ENCODE peak calls at places on chromosome 4, in four cellular contexts. V is tibial nerve, B is A549, I is heart left ventricle. A is an unnamed sample.

GRCh38 chr4:38605794-38606586 is 58.0 kb upstream of the KLF3 start:
- DNase-seq in V (no peak), I (no peak), B (no peak), A (no peak)

GRCh38 chr4:124711469-124712416 is 789 bp downstream of the ANKRD50 start:
- DNase-seq in B (peak; percentile 66), I (no peak), V (peak; percentile 57), A (peak; percentile 49)

GRCh38 chr4:87132035-87132434 is 88.4 kb downstream of the KLHL8 start:
- DNase-seq in I (no peak), V (no peak), B (no peak), A (no peak)

GRCh38 chr4:19924761-19925160 is 326.9 kb upstream of the SLIT2 start:
- DNase-seq in B (no peak), V (no peak), I (no peak), A (no peak)

GRCh38 chr4:7063362-7063761 is 4.5 kb downstream of the GRPEL1 start:
- DNase-seq in I (no peak), B (no peak), V (no peak), A (no peak)

GRCh38 chr4:91795947-91796346 is 507.8 kb upstream of the GRID2 start:
- DNase-seq in I (no peak), V (no peak), B (no peak), A (no peak)

GRCh38 chr4:170827562-170828260 is 738.0 kb upstream of the AADAT start:
- DNase-seq in V (no peak), B (no peak), I (no peak), A (no peak)

GRCh38 chr4:99405433-99406115 is 29.6 kb downstream of the ADH7 start:
- DNase-seq in I (no peak), B (peak; percentile 2), V (peak; percentile 93), A (no peak)

GRCh38 chr4:27881705-27882104 is 1021.1 kb downstream of the STIM2 start:
- DNase-seq in I (no peak), V (no peak), B (no peak), A (no peak)

DNA sequence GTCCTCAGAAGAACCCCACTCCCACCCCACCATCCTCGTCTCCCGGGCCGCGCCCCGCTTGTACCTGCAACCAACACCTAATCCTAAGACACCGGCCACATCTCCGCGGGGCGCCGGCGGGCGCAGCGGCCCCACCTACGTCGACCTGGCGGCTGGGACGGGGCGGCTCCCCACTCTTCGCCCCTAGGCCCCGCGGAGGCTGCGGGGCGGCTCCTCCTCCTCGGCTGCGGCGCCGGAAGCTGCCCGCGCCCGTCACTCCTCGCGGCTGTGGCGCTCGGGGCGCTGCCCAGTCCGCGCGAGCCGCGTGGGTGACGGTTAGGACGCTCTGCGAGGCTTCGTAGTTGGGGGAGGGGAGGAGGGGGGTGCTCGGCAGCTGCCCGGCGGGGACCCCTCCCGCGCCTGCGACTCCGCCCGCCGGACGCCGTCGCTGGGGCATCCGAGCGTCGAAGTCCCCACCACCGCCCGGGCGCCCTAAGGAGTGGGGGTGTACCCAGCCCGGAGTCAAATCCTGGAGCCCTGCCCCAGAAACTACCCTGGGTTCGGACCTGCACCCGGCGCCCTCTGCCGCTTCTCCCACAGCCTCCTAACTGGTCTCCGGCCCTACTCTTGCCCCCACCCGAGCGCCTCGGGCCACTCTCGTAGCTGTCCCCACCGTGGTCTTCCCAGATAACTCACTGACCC is at the start of gene CCDC158:
- DNase-seq in V (no peak), B (peak; percentile 20), I (peak; percentile 65), A (no peak)
- TF ChIP-seq POLR2A in V (no peak), B (peak; percentile 23), I (no peak), A (no peak)

GRCh38 chr4:1716065-1716945 is 4.2 kb upstream of the SLBP start:
- DNase-seq in I (no peak), B (no peak), V (no peak), A (no peak)

GRCh38 chr4:1713003-1713397 is 881 bp upstream of the SLBP start:
- DNase-seq in B (no peak), V (no peak), I (no peak), A (no peak)

GRCh38 chr4:1714303-1715001 is 2.3 kb upstream of the SLBP start:
- DNase-seq in V (no peak), I (no peak), B (no peak), A (no peak)

GRCh38 chr4:1717129-1718094 is 3.7 kb downstream of the TMEM129 start:
- DNase-seq in V (no peak), B (no peak), I (no peak), A (no peak)

DNA sequence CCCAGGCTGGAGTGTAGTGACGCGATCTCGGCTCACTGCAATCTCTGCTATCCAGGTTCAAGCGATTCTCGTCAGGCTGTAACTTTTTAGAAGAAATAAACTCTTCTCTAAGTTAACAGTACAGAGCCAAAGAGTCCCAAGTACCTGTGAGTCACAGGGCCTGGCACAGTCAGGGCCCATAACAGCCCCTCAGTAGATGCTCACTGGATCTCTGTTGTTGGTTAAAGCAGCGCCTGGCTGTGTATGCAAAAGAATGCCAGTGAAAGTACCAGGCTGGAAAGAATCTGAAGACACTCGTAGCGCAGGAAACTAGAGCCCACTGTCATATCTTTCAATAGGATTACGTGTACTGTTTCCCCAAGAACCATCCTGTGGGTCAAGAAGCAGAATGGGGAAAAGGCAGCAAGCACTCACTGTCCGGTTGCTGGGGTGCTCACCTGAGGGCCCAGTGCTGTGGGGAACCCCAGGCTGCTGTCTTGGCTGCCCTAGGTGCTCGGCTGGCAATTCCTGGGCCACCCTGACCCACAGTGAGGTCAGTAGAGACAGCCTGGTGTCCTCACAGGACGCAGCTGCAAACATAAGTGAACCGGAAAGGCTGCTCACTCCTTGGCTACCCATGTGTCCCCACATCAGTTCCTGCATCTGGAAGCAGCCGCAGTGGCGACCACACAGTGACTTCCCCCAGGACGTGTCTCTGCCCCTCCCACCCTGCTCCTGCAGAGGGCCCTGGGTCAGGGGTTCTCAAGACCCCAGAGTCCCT is 3.1 kb upstream of the SLBP start:
- DNase-seq in V (no peak), I (no peak), B (no peak), A (no peak)
- TF ChIP-seq POLR2A in V (no peak), I (no peak), B (no peak), A (no peak)

GRCh38 chr4:73257242-73257994 is 1.2 kb downstream of the ANKRD17 start:
- DNase-seq in V (peak; percentile 93), I (peak; percentile 77), B (peak; percentile 35), A (no peak)
- TF ChIP-seq POLR2A in V (no peak), I (no peak), B (no peak), A (no peak)

GRCh38 chr4:10099521-10100325 is 16.9 kb downstream of the WDR1 start:
- DNase-seq in V (no peak), B (no peak), I (no peak), A (no peak)

GRCh38 chr4:10096976-10097330 is 19.6 kb downstream of the WDR1 start:
- DNase-seq in I (no peak), B (no peak), V (no peak), A (no peak)

GRCh38 chr4:10098770-10099139 is 17.8 kb downstream of the WDR1 start:
- DNase-seq in B (no peak), V (no peak), I (no peak), A (no peak)

GRCh38 chr4:10096201-10096975 is 20.2 kb downstream of the WDR1 start:
- DNase-seq in V (peak; percentile 46), B (peak; percentile 47), I (peak; percentile 81), A (peak; percentile 89)

GRCh38 chr4:10097906-10098769 is 18.5 kb downstream of the WDR1 start:
- DNase-seq in B (no peak), V (no peak), I (no peak), A (no peak)
- TF ChIP-seq POLR2A in B (no peak), V (no peak), I (no peak), A (no peak)